ENCODE peak calls at places on chromosomes 5 and 9, in five cellular contexts. C is progenitor cell of endocrine pancreas, H is coronary artery, S is ovary, B is PC-3. Z is an unnamed sample.

GRCh38 chr5:137587952-137588351 is 88.8 kb upstream of the SPOCK1 start:
- DNase-seq in C (no peak), H (peak), S (no peak), B (no peak), Z (no peak)

GRCh38 chr5:44808435-44809214 is at the start of gene MRPS30:
- DNase-seq in C (peak), H (peak), S (peak), B (peak), Z (peak)

GRCh38 chr9:21326526-21327139 is 8.6 kb downstream of the KLHL9 start:
- DNase-seq in C (no peak), H (no peak), S (no peak), B (peak), Z (no peak)

GRCh38 chr9:124291801-124292396 is 34.1 kb downstream of the NEK6 start:
- DNase-seq in C (no peak), H (no peak), S (no peak), B (no peak), Z (no peak)

GRCh38 chr9:28289732-28290131 is 716.5 kb upstream of the C9orf72 start:
- DNase-seq in C (no peak), H (no peak), S (no peak), B (peak), Z (no peak)

GRCh38 chr5:6286404-6286803 is 91.9 kb downstream of the MED10 start:
- DNase-seq in C (no peak), H (no peak), S (no peak), B (no peak), Z (no peak)

GRCh38 chr9:89138463-89139390 is 39.9 kb downstream of the SHC3 start:
- DNase-seq in C (no peak), H (no peak), S (no peak), B (peak), Z (no peak)

GRCh38 chr9:13078164-13078563 is 201.3 kb downstream of the MPDZ start:
- DNase-seq in C (no peak), H (no peak), S (no peak), B (no peak), Z (no peak)

GRCh38 chr9:84759300-84759750 is 89.8 kb downstream of the NTRK2 start:
- DNase-seq in C (no peak), H (no peak), S (no peak), B (peak), Z (no peak)

GRCh38 chr5:78701795-78702406 is 53.3 kb upstream of the LHFPL2 start:
- DNase-seq in C (no peak), H (no peak), S (no peak), B (no peak), Z (no peak)

GRCh38 chr9:138082918-138083636 is 205.5 kb downstream of the CACNA1B start:
- DNase-seq in C (no peak), H (peak), S (peak), B (no peak), Z (no peak)

GRCh38 chr5:135709103-135709660 is 125.3 kb upstream of the SLC25A48 start:
- DNase-seq in C (no peak), H (no peak), S (no peak), B (no peak), Z (no peak)

GRCh38 chr9:117035546-117035945 is 348.4 kb downstream of the TRIM32 start:
- DNase-seq in C (no peak), H (no peak), S (no peak), B (no peak), Z (no peak)

GRCh38 chr5:96870094-96871021 is 5.9 kb upstream of the ERAP2 start:
- DNase-seq in C (no peak), H (no peak), S (no peak), B (peak), Z (no peak)

GRCh38 chr5:88824892-88825781 is 57.8 kb downstream of the MEF2C start:
- DNase-seq in C (no peak), H (no peak), S (no peak), B (peak), Z (no peak)

GRCh38 chr9:136187197-136187596 is 17.7 kb downstream of the LHX3 start:
- DNase-seq in C (no peak), H (no peak), S (no peak), B (no peak), Z (no peak)

GRCh38 chr5:38537502-38537901 is 18.9 kb downstream of the LIFR start:
- DNase-seq in C (no peak), H (no peak), S (no peak), B (no peak), Z (no peak)

GRCh38 chr5:121288781-121289180 is 562.9 kb upstream of the FTMT start:
- DNase-seq in C (no peak), H (no peak), S (no peak), B (no peak), Z (no peak)

GRCh38 chr9:129321511-129322021 is 143.5 kb upstream of the IER5L start:
- DNase-seq in C (no peak), H (peak), S (peak), B (no peak), Z (no peak)

GRCh38 chr9:892123-892522 is 50.6 kb downstream of the DMRT1 start:
- DNase-seq in C (no peak), H (no peak), S (no peak), B (peak), Z (no peak)
- TF ChIP-seq CTCF in C (peak), H (no peak), S (no peak), B (peak), Z (no peak)

GRCh38 chr5:133788121-133788520 is 175.8 kb upstream of the FSTL4 start:
- DNase-seq in C (no peak), H (no peak), S (no peak), B (no peak), Z (no peak)

GRCh38 chr5:133783481-133783880 is 171.1 kb upstream of the FSTL4 start:
- DNase-seq in C (no peak), H (no peak), S (no peak), B (no peak), Z (no peak)

GRCh38 chr5:133782736-133783135 is 170.4 kb upstream of the FSTL4 start:
- DNase-seq in C (no peak), H (peak), S (no peak), B (no peak), Z (no peak)

GRCh38 chr5:133786432-133786831 is 174.1 kb upstream of the FSTL4 start:
- DNase-seq in C (no peak), H (no peak), S (no peak), B (no peak), Z (no peak)

GRCh38 chr5:133785182-133785581 is 172.8 kb upstream of the FSTL4 start:
- DNase-seq in C (no peak), H (no peak), S (no peak), B (peak), Z (no peak)
- TF ChIP-seq CTCF in C (no peak), H (no peak), S (no peak), B (peak), Z (no peak)

DNA sequence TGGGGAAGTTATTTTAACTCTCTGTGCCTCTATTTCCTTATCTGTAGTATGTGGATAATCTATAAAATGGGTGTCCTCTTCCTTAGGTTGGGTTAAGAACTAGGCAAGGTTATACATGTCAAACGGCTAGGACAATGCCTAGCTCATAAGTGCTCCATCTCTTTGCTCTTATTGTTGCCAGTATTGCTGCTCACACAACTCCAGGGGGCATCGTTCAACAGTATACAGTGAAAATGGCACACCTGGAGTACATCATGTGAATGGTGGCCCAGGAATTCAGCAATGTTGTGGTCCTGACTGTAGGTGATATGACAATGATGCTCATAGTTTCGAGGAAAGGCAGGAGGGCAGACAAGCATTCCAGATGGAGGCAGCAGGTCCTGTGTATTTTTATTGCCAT is 30.1 kb downstream of the SLIT3 start:
- DNase-seq in C (no peak), H (no peak), S (no peak), B (no peak), Z (no peak)
- TF ChIP-seq CTCF in C (no peak), H (no peak), S (no peak), B (peak), Z (no peak)

GRCh38 chr5:76571595-76571994 is 51.6 kb downstream of the F2RL2 start:
- DNase-seq in C (no peak), H (no peak), S (no peak), B (no peak), Z (no peak)
- TF ChIP-seq CTCF in C (no peak), H (no peak), S (no peak), B (peak), Z (peak)

GRCh38 chr5:113356487-113356886 is 78.3 kb downstream of the TSSK1B start:
- DNase-seq in C (no peak), H (no peak), S (no peak), B (no peak), Z (no peak)

GRCh38 chr5:113358696-113359095 is 76.1 kb downstream of the TSSK1B start:
- DNase-seq in C (no peak), H (no peak), S (no peak), B (no peak), Z (no peak)

GRCh38 chr5:113361701-113362100 is 73.1 kb downstream of the TSSK1B start:
- DNase-seq in C (no peak), H (no peak), S (no peak), B (no peak), Z (no peak)

GRCh38 chr5:113357696-113358476 is 76.9 kb downstream of the TSSK1B start:
- DNase-seq in C (no peak), H (no peak), S (no peak), B (no peak), Z (no peak)

GRCh38 chr5:113359419-113359818 is 75.4 kb downstream of the TSSK1B start:
- DNase-seq in C (no peak), H (no peak), S (no peak), B (no peak), Z (no peak)
- TF ChIP-seq CTCF in C (no peak), H (no peak), S (no peak), B (no peak), Z (no peak)

Z was measured in neural crest cell.